ENCODE peak calls at places on chromosomes 12 and 14, in six cellular contexts. T is adrenal gland; W is aorta; V is psoas muscle; N is PC-3; F is naive thymus-derived CD4-positive, alpha-beta T cell. J is an unnamed sample.

GRCh38 chr12:74481078-74481477 is 56.6 kb upstream of the ATXN7L3B start:
- DNase-seq in T (no peak), W (no peak), V (no peak), N (no peak), F (no peak), J (no peak)

GRCh38 chr14:74085047-74085637 is 386 bp downstream of the LIN52 start:
- DNase-seq in T (no peak), W (no peak), V (peak), N (peak), F (no peak), J (no peak)

GRCh38 chr12:98402081-98402480 is 113.3 kb upstream of the TMPO start:
- DNase-seq in T (no peak), W (no peak), V (no peak), N (peak), F (no peak), J (no peak)

GRCh38 chr12:62882696-62883095 is 52.3 kb downstream of the PPM1H start:
- DNase-seq in T (no peak), W (no peak), V (no peak), N (no peak), F (no peak), J (no peak)

GRCh38 chr14:25122188-25122587 is 72.2 kb upstream of the STXBP6 start:
- DNase-seq in T (no peak), W (no peak), V (no peak), N (no peak), F (no peak), J (no peak)

GRCh38 chr14:72457641-72458040 is 436.3 kb downstream of the DPF3 start:
- DNase-seq in T (no peak), W (no peak), V (no peak), N (peak), F (no peak), J (no peak)

GRCh38 chr12:6942331-6942665 is 1.3 kb upstream of the RNU7-1 start:
- DNase-seq in T (no peak), W (no peak), V (peak), N (no peak), F (no peak), J (peak)

GRCh38 chr14:91116913-91117588 is 3.2 kb downstream of the DGLUCY start:
- DNase-seq in T (no peak), W (no peak), V (no peak), N (no peak), F (no peak), J (no peak)

GRCh38 chr12:64058541-64059321 is 163.4 kb downstream of the KICS2 start:
- DNase-seq in T (no peak), W (no peak), V (no peak), N (no peak), F (no peak), J (no peak)

GRCh38 chr14:24130380-24130716 is at the start of gene FITM1:
- DNase-seq in T (no peak), W (no peak), V (no peak), N (no peak), F (no peak), J (no peak)

GRCh38 chr14:58659846-58660245 is 22.1 kb downstream of the DACT1 start:
- DNase-seq in T (peak), W (no peak), V (peak), N (no peak), F (no peak), J (no peak)

GRCh38 chr12:50419112-50419909 is 18.6 kb downstream of the LARP4 start:
- DNase-seq in T (no peak), W (no peak), V (no peak), N (peak), F (no peak), J (no peak)

GRCh38 chr14:41071351-41071750 is 535.3 kb upstream of the LRFN5 start:
- DNase-seq in T (no peak), W (no peak), V (no peak), N (no peak), F (no peak), J (no peak)

GRCh38 chr14:76917158-76917596 is 91.0 kb downstream of the LRRC74A start:
- DNase-seq in T (peak), W (no peak), V (peak), N (peak), F (no peak), J (no peak)

GRCh38 chr12:62769076-62769619 is 165.8 kb downstream of the PPM1H start:
- DNase-seq in T (no peak), W (no peak), V (no peak), N (no peak), F (no peak), J (no peak)

GRCh38 chr12:85874064-85874463 is at the start of gene NTS:
- DNase-seq in T (no peak), W (no peak), V (no peak), N (peak), F (no peak), J (no peak)

GRCh38 chr12:125890983-125891382 is 825.7 kb downstream of the AACS start:
- DNase-seq in T (no peak), W (no peak), V (no peak), N (peak), F (no peak), J (no peak)

GRCh38 chr14:81632162-81632561 is 98.5 kb upstream of the SEL1L start:
- DNase-seq in T (no peak), W (no peak), V (no peak), N (no peak), F (no peak), J (no peak)

GRCh38 chr14:21476526-21476924 is 234 bp downstream of the RAB2B start:
- DNase-seq in T (peak), W (peak), V (peak), N (peak), F (no peak), J (peak)

GRCh38 chr14:96629558-96630222 is 127.5 kb downstream of the PAPOLA start:
- DNase-seq in T (no peak), W (peak), V (no peak), N (no peak), F (no peak), J (no peak)

GRCh38 chr12:6333566-6333965 is 8.3 kb downstream of the TNFRSF1A start:
- DNase-seq in T (no peak), W (no peak), V (no peak), N (no peak), F (no peak), J (no peak)

GRCh38 chr14:90968025-90968424 is 92.4 kb downstream of the RPS6KA5 start:
- DNase-seq in T (no peak), W (no peak), V (no peak), N (peak), F (no peak), J (no peak)

GRCh38 chr12:60174476-60174875 is 578.6 kb downstream of the SLC16A7 start:
- DNase-seq in T (no peak), W (no peak), V (no peak), N (peak), F (no peak), J (no peak)

GRCh38 chr14:95240859-95241813 is 78.6 kb downstream of the CLMN start:
- DNase-seq in T (no peak), W (no peak), V (no peak), N (no peak), F (no peak), J (no peak)

GRCh38 chr12:52506858-52507715 is 13.1 kb downstream of the KRT5 start:
- DNase-seq in T (no peak), W (no peak), V (no peak), N (peak), F (no peak), J (no peak)

GRCh38 chr14:63308723-63309317 is 9.9 kb downstream of the GPHB5 start:
- DNase-seq in T (no peak), W (no peak), V (no peak), N (peak), F (no peak), J (no peak)

GRCh38 chr12:68359669-68360068 is 27.5 kb upstream of the MDM1 start:
- DNase-seq in T (no peak), W (no peak), V (no peak), N (no peak), F (no peak), J (no peak)

GRCh38 chr12:91163116-91163515 is 19.5 kb downstream of the DCN start:
- DNase-seq in T (no peak), W (no peak), V (no peak), N (no peak), F (no peak), J (no peak)

GRCh38 chr12:85016423-85016822 is 19.7 kb downstream of the TSPAN19 start:
- DNase-seq in T (peak), W (no peak), V (no peak), N (peak), F (no peak), J (no peak)

GRCh38 chr14:42715316-42715715 is 1108.6 kb downstream of the LRFN5 start:
- DNase-seq in T (no peak), W (no peak), V (no peak), N (peak), F (no peak), J (no peak)

GRCh38 chr12:93990832-93991748 is 157.3 kb upstream of the PLXNC1 start:
- DNase-seq in T (peak), W (no peak), V (peak), N (no peak), F (no peak), J (no peak)

GRCh38 chr12:4269279-4269991 is 4.1 kb upstream of the CCND2 start:
- DNase-seq in T (peak), W (peak), V (peak), N (no peak), F (peak), J (peak)

GRCh38 chr12:41521872-41522379 is 333.8 kb downstream of the PDZRN4 start:
- DNase-seq in T (peak), W (no peak), V (no peak), N (peak), F (no peak), J (no peak)

GRCh38 chr14:35320472-35320871 is 28.3 kb downstream of the PSMA6 start:
- DNase-seq in T (no peak), W (no peak), V (no peak), N (no peak), F (no peak), J (no peak)

GRCh38 chr12:104942075-104942474 is 16.0 kb downstream of the SLC41A2 start:
- DNase-seq in T (no peak), W (no peak), V (no peak), N (peak), F (no peak), J (no peak)

GRCh38 chr14:83085725-83086124 is 1552.1 kb upstream of the SEL1L start:
- DNase-seq in T (no peak), W (no peak), V (no peak), N (no peak), F (no peak), J (no peak)

GRCh38 chr14:99264691-99265090 is 7.3 kb downstream of the BCL11B start:
- DNase-seq in T (no peak), W (no peak), V (no peak), N (no peak), F (no peak), J (no peak)
- H3K27ac ChIP-seq in T (no peak), W (no peak), V (no peak), N (no peak), F (peak), J (no peak)

DNA sequence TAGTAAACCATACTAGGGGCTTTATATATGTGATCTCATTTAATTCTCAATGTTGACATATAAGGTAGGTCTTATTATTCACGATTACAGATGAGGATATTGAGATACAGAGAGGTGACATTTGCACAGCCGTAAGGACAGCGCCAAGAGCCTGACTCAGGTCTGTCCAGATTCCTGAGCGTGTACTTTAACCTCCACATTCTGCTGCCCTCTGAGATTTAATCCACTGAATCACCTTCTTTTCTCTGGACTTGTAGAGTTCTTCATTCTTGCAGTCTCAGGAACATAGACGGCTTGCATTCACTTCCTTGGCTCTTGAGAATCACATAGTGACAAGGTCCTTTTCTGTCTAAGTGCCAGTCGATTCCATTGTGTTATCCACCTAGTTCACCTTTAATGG is 141.0 kb upstream of the ARHGAP5 start:
- DNase-seq in T (no peak), W (no peak), V (no peak), N (peak), F (no peak), J (no peak)
- H3K27ac ChIP-seq in T (no peak), W (no peak), V (no peak), N (no peak), F (no peak), J (no peak)

DNA sequence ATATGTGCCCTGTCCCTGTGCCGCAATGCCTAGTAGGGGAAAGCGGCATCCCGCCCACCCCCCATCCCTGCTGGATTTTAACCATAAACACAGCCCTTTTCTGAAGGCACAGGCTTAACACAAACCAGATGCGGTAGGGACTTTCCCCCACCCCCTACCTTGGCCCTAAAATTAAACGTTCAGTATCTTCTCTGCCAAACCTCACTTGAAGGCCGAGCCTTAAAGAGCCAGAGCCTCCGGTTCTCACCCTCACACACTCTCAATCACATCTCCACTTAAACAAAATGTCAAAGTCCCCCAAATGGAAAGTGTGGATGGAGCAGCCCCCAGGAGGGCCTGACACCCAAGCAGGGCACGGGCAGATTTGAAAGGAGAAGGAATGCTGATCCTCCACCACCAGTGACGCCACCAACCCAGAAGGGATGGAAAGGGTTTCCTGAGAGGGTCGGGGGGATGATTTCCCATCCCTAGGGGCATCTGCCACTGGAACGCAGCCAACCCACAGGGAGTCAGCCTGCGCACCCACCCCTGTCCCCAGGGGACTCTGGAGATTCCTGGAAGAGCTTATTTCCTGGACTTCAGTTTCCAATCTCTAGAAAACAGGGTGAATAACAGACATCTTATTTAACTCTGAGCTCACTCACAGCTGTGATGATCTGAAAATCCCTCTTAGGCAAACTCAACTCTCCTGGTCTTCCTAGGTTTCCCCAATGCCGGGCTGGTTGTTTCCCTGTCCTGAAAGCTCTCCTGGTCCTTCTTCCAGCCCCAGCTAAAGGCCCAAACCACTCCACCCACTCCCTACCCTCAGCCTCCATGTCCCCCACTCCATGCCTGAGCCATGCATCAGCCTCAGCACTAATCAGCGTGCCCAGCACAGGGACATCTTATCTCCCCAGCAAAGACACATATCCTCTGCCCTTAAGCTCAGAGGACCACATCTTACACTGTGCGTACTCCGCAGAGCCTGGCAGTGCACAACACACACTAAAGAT is 26.3 kb downstream of the ACTN1 start:
- DNase-seq in T (no peak), W (no peak), V (peak), N (no peak), F (no peak), J (no peak)
- H3K27ac ChIP-seq in T (no peak), W (peak), V (peak), N (peak), F (peak), J (peak)

GRCh38 chr14:68104518-68104917 is 284.9 kb downstream of the RAD51B start:
- DNase-seq in T (no peak), W (no peak), V (no peak), N (no peak), F (no peak), J (no peak)
- H3K27ac ChIP-seq in T (no peak), W (peak), V (no peak), N (no peak), F (no peak), J (peak)

GRCh38 chr12:124441443-124442190 is 125.8 kb downstream of the NCOR2 start:
- DNase-seq in T (no peak), W (peak), V (no peak), N (peak), F (no peak), J (no peak)
- H3K27ac ChIP-seq in T (peak), W (no peak), V (no peak), N (peak), F (no peak), J (no peak)

DNA sequence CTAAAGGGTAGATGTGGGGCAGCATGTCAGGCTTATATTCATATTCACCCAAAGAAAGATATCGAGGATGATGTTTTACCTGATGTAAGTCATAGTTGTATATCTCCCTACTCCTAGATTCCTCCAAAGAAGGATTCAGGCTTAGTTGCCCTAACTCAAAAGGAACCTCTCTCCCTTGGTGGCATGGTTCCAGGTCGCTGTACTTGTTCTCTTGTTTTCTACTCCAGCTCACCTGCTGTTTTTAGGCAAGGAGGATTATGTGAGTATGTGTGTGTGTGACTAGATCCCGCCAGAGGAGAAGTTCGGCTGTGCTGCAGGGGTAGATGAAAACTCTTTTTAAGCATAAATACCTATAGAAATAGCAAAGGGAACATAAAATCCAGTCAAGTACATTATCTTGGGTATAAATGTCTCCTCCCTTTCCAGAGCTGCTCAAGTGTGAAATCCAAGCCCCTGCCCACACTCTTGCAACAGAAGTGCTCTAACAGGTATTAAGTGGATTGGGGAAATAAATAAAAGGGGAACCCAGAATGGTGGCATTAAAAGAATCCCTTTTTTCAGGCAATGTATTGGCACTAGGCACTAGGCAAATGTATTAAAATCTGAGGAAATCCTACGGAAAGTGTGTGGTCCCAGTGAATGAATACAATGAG is 375.7 kb downstream of the ZFP36L1 start:
- DNase-seq in T (no peak), W (no peak), V (no peak), N (no peak), F (no peak), J (no peak)
- H3K27ac ChIP-seq in T (no peak), W (no peak), V (no peak), N (no peak), F (no peak), J (no peak)

GRCh38 chr12:20445693-20446092 is 77.4 kb downstream of the PDE3A start:
- DNase-seq in T (no peak), W (no peak), V (no peak), N (no peak), F (no peak), J (no peak)

GRCh38 chr12:20450591-20450990 is 82.3 kb downstream of the PDE3A start:
- DNase-seq in T (no peak), W (no peak), V (no peak), N (no peak), F (no peak), J (no peak)

GRCh38 chr12:20451759-20452158 is 83.4 kb downstream of the PDE3A start:
- DNase-seq in T (no peak), W (no peak), V (no peak), N (peak), F (no peak), J (no peak)

GRCh38 chr12:20446836-20447235 is 78.5 kb downstream of the PDE3A start:
- DNase-seq in T (no peak), W (no peak), V (no peak), N (no peak), F (no peak), J (no peak)

DNA sequence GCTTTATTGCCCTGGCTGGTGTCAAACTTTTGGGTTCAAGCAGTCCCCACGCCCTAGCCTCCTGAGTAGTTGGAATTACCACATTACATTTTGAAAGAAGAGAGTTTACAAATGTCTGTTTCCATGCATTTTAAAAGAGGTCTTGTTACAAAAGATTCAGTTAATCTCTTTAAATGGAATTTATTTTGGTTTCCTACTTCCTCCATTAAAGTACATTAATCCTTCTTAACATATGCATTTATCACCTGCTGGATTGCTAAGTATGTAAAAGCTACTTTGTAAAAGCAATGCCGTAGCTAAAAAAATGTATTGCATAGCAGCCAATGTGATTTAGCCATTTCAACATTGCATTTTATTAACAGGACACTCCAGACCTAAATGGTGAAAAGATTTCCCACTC is 80.4 kb downstream of the PDE3A start:
- DNase-seq in T (no peak), W (no peak), V (no peak), N (no peak), F (no peak), J (no peak)
- H3K27ac ChIP-seq in T (no peak), W (no peak), V (no peak), N (no peak), F (no peak), J (no peak)

DNA sequence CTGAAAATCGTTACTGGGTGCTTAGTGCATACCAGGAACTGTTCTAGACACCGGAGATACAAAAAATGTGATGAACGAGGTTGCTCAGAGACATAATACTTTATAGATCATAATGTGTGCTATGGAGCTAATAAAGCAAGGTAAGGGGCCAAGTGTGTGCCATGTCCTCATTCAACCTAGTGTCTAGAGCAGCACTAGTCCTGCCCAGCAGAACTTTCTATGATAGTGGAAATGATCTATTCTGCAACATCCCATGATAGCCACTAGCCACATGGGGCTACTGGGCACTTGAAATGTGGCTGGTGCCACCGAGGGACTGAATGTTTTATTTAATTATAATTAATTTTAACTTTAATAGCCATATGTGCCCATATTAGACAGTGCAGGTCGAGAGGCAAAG is 15.6 kb downstream of the NUAK1 start:
- DNase-seq in T (no peak), W (no peak), V (no peak), N (no peak), F (no peak), J (no peak)
- H3K27ac ChIP-seq in T (peak), W (peak), V (peak), N (no peak), F (no peak), J (peak)